ENCODE peak calls at places on chromosomes 5 and 9, in five cellular contexts. T is activated gamma-delta T cell; P is stimulated activated CD8-positive, alpha-beta memory T cell treated with anti-CD3 and anti-CD28 coated beads, Interleukin-4, amount 100 ng/mL, for 1 hour; Z is NCI-H69; W is mesenteric fat pad. N is an unnamed sample.

GRCh38 chr9:121692606-121693505 is 41.4 kb downstream of the DAB2IP start:
- DNase-seq in Z (no peak), P (no peak), T (no peak), W (no peak), N (no peak)

GRCh38 chr5:101677961-101678360 is 618.1 kb downstream of the SLCO4C1 start:
- DNase-seq in W (no peak), P (no peak), T (no peak), Z (no peak), N (no peak)

GRCh38 chr9:89564257-89564878 is 40.4 kb upstream of the GADD45G start:
- DNase-seq in Z (peak), W (peak), P (no peak), T (no peak), N (peak)

GRCh38 chr5:5648694-5649093 is 226.2 kb downstream of the ICE1 start:
- DNase-seq in Z (no peak), P (no peak), T (no peak), W (no peak), N (no peak)

GRCh38 chr5:140141241-140141640 is 15.5 kb downstream of the IGIP start:
- DNase-seq in T (no peak), W (no peak), P (no peak), Z (no peak), N (no peak)

GRCh38 chr9:33249087-33249657 is 9.2 kb downstream of the SPINK4 start:
- DNase-seq in T (no peak), W (peak), Z (peak), P (no peak), N (no peak)

GRCh38 chr5:176446884-176447537 is 1.2 kb upstream of the FAF2 start:
- DNase-seq in W (no peak), P (peak), Z (peak), T (no peak), N (peak)

GRCh38 chr9:129962889-129963703 is 79.9 kb downstream of the FNBP1 start:
- DNase-seq in P (peak), Z (peak), T (no peak), W (no peak), N (peak)

GRCh38 chr5:35861718-35862117 is 5.0 kb downstream of the IL7R start:
- DNase-seq in T (no peak), P (no peak), W (no peak), Z (no peak), N (no peak)

GRCh38 chr5:57718155-57718554 is 235.5 kb upstream of the ACTBL2 start:
- DNase-seq in W (no peak), Z (no peak), P (no peak), T (no peak), N (no peak)

GRCh38 chr9:132341177-132341840 is 13.5 kb downstream of the SETX start:
- DNase-seq in P (no peak), W (no peak), Z (no peak), T (no peak), N (no peak)

GRCh38 chr5:11815916-11816315 is 88.3 kb downstream of the CTNND2 start:
- DNase-seq in T (no peak), Z (no peak), W (no peak), P (no peak), N (no peak)

GRCh38 chr5:61409568-61409967 is 77.5 kb downstream of the ZSWIM6 start:
- DNase-seq in W (no peak), P (no peak), Z (no peak), T (no peak), N (no peak)

GRCh38 chr5:1736065-1736464 is 63.6 kb downstream of the MRPL36 start:
- DNase-seq in Z (no peak), T (no peak), W (no peak), P (no peak), N (no peak)

GRCh38 chr5:150671509-150672236 is 10.6 kb downstream of the MYOZ3 start:
- DNase-seq in W (no peak), Z (peak), T (no peak), P (no peak), N (peak)

GRCh38 chr5:139646912-139647391 is 1.2 kb upstream of the CXXC5 start:
- DNase-seq in Z (no peak), T (no peak), W (no peak), P (no peak), N (peak)

GRCh38 chr5:73591698-73592501 is 26.4 kb downstream of the UTP15 start:
- DNase-seq in W (no peak), T (no peak), P (no peak), Z (peak), N (no peak)

GRCh38 chr5:150473673-150474358 is 24.3 kb upstream of the RPS14 start:
- DNase-seq in W (no peak), Z (no peak), P (no peak), T (no peak), N (peak)

N was measured in WTC11.